ENCODE peak calls at places on chromosome X, in six cellular contexts. E is GM12878, Y is K562, Q is SK-N-SH, S is GM12891, L is HepG2. D is an unnamed sample.

GRCh38 chrX:153941331-153942252 is 2.9 kb downstream of the RENBP start:
- DNase-seq in E (no peak), L (peak), S (no peak), Q (no peak), Y (peak), D (no peak)

GRCh38 chrX:37765507-37765906 is 14.4 kb upstream of the CYBB start:
- DNase-seq in Y (no peak), S (no peak), Q (no peak), E (no peak), L (no peak), D (no peak)

GRCh38 chrX:117987376-117987775 is 129.2 kb downstream of the KLHL13 start:
- DNase-seq in L (no peak), E (no peak), Y (no peak), S (no peak), Q (no peak), D (no peak)

GRCh38 chrX:71542411-71542810 is 9.5 kb downstream of the OGT start:
- DNase-seq in S (no peak), L (no peak), E (no peak), Q (no peak), Y (no peak), D (no peak)

GRCh38 chrX:64093761-64094160 is 111.7 kb downstream of the AMER1 start:
- DNase-seq in S (no peak), E (no peak), Y (peak), L (no peak), Q (peak), D (no peak)

GRCh38 chrX:153773741-153774575 is 6.9 kb upstream of the SRPK3 start:
- DNase-seq in L (no peak), Y (no peak), Q (peak), E (no peak), S (no peak), D (peak)

GRCh38 chrX:36434521-36434920 is 515.0 kb downstream of the CFAP47 start:
- DNase-seq in L (no peak), Y (no peak), Q (no peak), E (no peak), S (no peak), D (no peak)

GRCh38 chrX:107709266-107709795 is 66.3 kb downstream of the TSC22D3 start:
- DNase-seq in S (no peak), L (no peak), Q (no peak), Y (no peak), E (no peak), D (no peak)

GRCh38 chrX:135931644-135932487 is 38.4 kb downstream of the SAGE1 start:
- DNase-seq in Y (peak), S (peak), L (peak), Q (peak), E (no peak), D (no peak)

GRCh38 chrX:94288325-94288724 is 614.3 kb downstream of the FAM133A start:
- DNase-seq in Q (no peak), S (no peak), Y (no peak), L (no peak), E (no peak), D (no peak)

GRCh38 chrX:64842492-64842891 is 133.8 kb downstream of the ZC4H2 start:
- DNase-seq in E (no peak), S (no peak), L (no peak), Q (no peak), Y (no peak), D (no peak)

GRCh38 chrX:12974217-12974796 is 603 bp upstream of the TMSB4X start:
- DNase-seq in S (no peak), Q (peak), L (no peak), Y (peak), E (no peak), D (no peak)

GRCh38 chrX:11553594-11553993 is 112.1 kb downstream of the ARHGAP6 start:
- DNase-seq in E (no peak), S (no peak), L (no peak), Y (no peak), Q (no peak), D (no peak)

GRCh38 chrX:48934581-48935331 is 15.9 kb upstream of the PIM2 start:
- DNase-seq in Y (no peak), Q (no peak), E (no peak), S (no peak), L (no peak), D (no peak)

GRCh38 chrX:48936429-48937064 is 17.7 kb upstream of the PIM2 start:
- DNase-seq in S (no peak), E (no peak), Q (no peak), L (no peak), Y (no peak), D (no peak)

GRCh38 chrX:48937065-48937907 is 18.5 kb upstream of the PIM2 start:
- DNase-seq in S (no peak), L (no peak), E (peak), Y (peak), Q (no peak), D (peak)

GRCh38 chrX:48938721-48939416 is 18.5 kb downstream of the OTUD5 start:
- DNase-seq in E (peak), Q (no peak), Y (no peak), L (no peak), S (no peak), D (no peak)

DNA sequence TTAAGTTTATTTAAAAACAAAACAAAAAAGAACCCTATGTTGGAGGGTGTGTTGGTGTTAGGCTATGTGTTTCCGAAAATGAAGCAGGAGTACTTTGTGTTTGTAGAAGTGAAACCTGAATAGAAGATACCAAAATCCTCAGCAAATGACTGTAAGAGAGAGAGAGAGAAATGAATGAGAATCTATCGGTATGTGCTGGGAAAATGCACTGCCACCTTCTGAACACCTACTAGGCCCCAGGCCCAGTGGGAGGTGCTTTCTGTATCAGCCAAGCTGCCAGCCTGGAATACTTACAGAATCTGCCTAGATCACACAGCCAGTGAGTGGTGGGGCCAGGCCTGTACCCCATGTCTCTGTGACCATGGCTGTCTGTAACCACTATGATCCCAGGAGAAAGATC is 14.9 kb upstream of the PIM2 start:
- DNase-seq in S (no peak), Y (no peak), L (no peak), Q (no peak), E (no peak), D (no peak)
- TF ChIP-seq TAF1 in S (no peak), Y (no peak), L (no peak), Q (no peak), E (no peak), D (no peak)

DNA sequence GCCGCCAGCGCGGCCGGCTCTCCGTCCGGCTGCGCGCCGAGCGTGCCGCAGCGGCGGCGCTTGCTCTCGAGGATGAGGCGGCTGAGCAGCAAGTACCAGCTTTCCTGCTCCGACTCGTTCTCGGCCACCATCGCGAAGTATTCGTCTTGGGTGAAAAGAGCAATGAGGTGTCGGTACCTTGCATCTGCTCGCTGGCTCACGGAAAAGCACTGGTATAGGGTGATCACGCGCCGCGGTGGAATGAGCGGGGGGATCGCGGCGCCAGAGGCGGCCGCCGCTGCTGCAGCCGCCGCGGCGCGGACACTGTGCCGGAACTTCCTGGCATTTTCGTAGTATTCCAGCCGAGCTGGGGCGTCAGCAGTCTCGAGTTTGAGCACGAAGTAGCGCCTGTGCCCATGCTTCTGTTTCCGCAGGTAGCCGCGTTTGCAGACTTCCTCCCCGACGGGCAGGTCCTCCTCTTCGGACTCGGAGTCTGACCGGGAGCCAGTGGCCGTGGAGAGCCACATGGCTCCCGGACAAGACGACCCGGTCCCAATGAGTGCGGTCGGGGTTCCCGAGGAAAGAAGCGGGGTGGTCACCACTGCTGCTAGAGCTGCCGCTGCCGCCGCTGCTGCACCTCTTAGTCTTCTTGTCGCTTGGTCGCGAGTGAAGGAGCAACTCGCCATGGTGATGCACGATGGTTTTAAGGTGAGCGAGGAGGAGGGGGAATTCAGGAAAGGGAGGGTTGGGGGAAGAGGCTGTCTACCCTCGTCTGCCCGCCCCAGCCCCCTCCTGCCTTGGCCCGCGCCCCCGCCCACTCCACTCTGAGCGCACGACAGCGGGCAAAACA is 469 bp downstream of the IRS4 start:
- DNase-seq in S (no peak), Y (no peak), L (no peak), E (no peak), Q (peak), D (no peak)
- TF ChIP-seq TAF1 in S (no peak), Y (no peak), L (no peak), E (no peak), Q (no peak), D (no peak)

GRCh38 chrX:17081535-17081934 is 135.1 kb downstream of the REPS2 start:
- DNase-seq in Q (no peak), L (no peak), E (no peak), Y (no peak), S (no peak), D (no peak)
- TF ChIP-seq TAF1 in Q (no peak), L (no peak), E (no peak), Y (no peak), S (no peak), D (no peak)

GRCh38 chrX:48852857-48853256 is 17.4 kb upstream of the PCSK1N start:
- DNase-seq in L (no peak), Q (no peak), S (no peak), E (no peak), Y (no peak), D (no peak)

DNA sequence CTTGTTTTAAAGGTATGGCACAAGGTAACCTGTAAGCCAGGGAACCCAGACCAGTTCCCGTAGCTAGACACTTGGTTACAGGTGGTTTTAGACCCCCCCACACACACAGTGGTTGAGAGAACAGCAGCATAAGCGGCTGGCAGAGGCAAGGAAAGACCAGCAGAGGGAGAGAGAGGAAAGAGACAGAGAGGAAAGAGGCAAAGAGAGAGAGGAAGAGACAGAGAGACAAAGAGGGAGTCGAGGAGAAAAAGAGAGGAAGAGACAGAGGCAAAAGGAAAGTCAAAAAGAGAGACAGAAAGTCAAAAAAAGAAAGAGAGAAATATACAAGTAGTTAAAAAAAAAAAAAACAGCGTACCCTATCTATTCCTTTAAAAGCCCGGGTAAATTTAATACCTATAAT is 19.5 kb upstream of the PCSK1N start:
- DNase-seq in Q (no peak), S (no peak), Y (peak), L (peak), E (no peak), D (no peak)
- TF ChIP-seq TAF1 in Q (no peak), S (no peak), Y (no peak), L (no peak), E (no peak), D (no peak)

GRCh38 chrX:129540725-129541184 is 696 bp downstream of the OCRL start:
- DNase-seq in Q (no peak), L (peak), Y (peak), E (no peak), S (no peak), D (peak)
- TF ChIP-seq TAF1 in Q (no peak), L (no peak), Y (no peak), E (no peak), S (no peak), D (no peak)